ENCODE peak calls at places on chromosomes 4 and X, in four cellular contexts. L is right atrium auricular region, T is GM20000, X is uterus. B is an unnamed sample.

GRCh38 chrX:97531824-97532223 is 648.1 kb downstream of the RPA4 start:
- DNase-seq in L (no peak), T (no peak), X (no peak), B (no peak)

GRCh38 chr4:147787204-147787603 is 55.3 kb downstream of the ARHGAP10 start:
- DNase-seq in T (no peak), X (peak; percentile 70), L (no peak), B (no peak)

GRCh38 chr4:134057356-134057755 is 144.2 kb downstream of the PABPC4L start:
- DNase-seq in T (no peak), X (no peak), L (no peak), B (no peak)

GRCh38 chrX:53526999-53527398 is 92.8 kb upstream of the HSD17B10 start:
- DNase-seq in T (no peak), L (no peak), X (no peak), B (no peak)

GRCh38 chr4:152983221-152983620 is 47.1 kb downstream of the FHDC1 start:
- DNase-seq in T (no peak), X (no peak), L (no peak), B (no peak)

GRCh38 chrX:131818297-131818936 is 204.7 kb upstream of the STK26 start:
- DNase-seq in L (no peak), X (no peak), T (no peak), B (no peak)

GRCh38 chrX:76434103-76434741 is 6.7 kb downstream of the MAGEE1 start:
- DNase-seq in X (no peak), T (no peak), L (no peak), B (no peak)

GRCh38 chrX:129347291-129347690 is 176.0 kb downstream of the SMARCA1 start:
- DNase-seq in L (no peak), X (no peak), T (no peak), B (no peak)

GRCh38 chrX:22192419-22193086 is 80.2 kb upstream of the CBLL2 start:
- DNase-seq in T (peak; percentile 30), L (peak; percentile 69), X (peak; percentile 52), B (peak; percentile 38)

GRCh38 chr4:82031386-82031785 is 342.4 kb downstream of the HNRNPD start:
- DNase-seq in T (no peak), L (no peak), X (no peak), B (no peak)

GRCh38 chr4:119300072-119300387 is 21.9 kb downstream of the FABP2 start:
- DNase-seq in X (peak; percentile 37), L (peak; percentile 71), T (no peak), B (no peak)

GRCh38 chrX:153669174-153669890 is 4.3 kb downstream of the PNCK start:
- DNase-seq in T (peak; percentile 76), L (no peak), X (no peak), B (peak; percentile 74)

GRCh38 chrX:149982310-149982709 is 44.0 kb upstream of the EOLA2 start:
- DNase-seq in T (no peak), X (no peak), L (no peak), B (no peak)

GRCh38 chrX:82666355-82666754 is 841.7 kb upstream of the POU3F4 start:
- DNase-seq in T (no peak), L (no peak), X (no peak), B (no peak)

GRCh38 chr4:32735856-32736590 is 2015.9 kb downstream of the PCDH7 start:
- DNase-seq in L (no peak), T (no peak), X (no peak), B (no peak)

GRCh38 chr4:77022581-77023133 is 53.1 kb downstream of the CCNI start:
- DNase-seq in L (no peak), X (no peak), T (no peak), B (no peak)

GRCh38 chr4:111945014-111945413 is 200.2 kb upstream of the FAM241A start:
- DNase-seq in T (no peak), L (no peak), X (no peak), B (no peak)

GRCh38 chr4:1249731-1250526 is 999 bp upstream of the CTBP1 start:
- DNase-seq in T (peak; percentile 78), L (peak; percentile 64), X (peak; percentile 68), B (peak; percentile 87)

GRCh38 chrX:29661290-29661689 is 554.1 kb upstream of the MAGEB2 start:
- DNase-seq in X (no peak), L (no peak), T (no peak), B (no peak)

GRCh38 chr4:74757136-74757535 is 37.2 kb downstream of the BTC start:
- DNase-seq in L (no peak), T (no peak), X (no peak), B (no peak)

GRCh38 chr4:89044147-89044900 is 12.7 kb downstream of the FAM13A start:
- DNase-seq in X (no peak), T (no peak), L (no peak), B (no peak)

GRCh38 chr4:2829321-2829932 is 14.2 kb upstream of the ADD1 start:
- DNase-seq in T (no peak), L (no peak), X (no peak), B (no peak)

DNA sequence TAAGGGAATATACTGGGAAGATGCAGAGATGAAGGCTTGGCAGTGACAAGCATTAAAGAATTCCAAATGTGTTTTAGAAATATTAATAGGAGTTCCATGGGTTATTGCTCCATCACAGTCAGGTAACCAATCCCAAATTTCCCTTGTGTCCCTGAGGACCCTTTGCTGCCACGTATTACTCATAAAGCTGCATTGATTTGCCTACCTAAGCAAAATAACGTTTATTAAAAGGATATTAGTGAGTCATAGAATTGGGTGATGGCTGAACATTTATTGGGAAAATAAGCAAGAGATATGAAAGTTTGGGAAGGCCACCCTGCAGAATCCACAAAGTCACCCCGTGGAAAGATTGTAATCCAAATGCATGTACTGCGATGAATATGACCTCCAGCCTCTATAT is 782.1 kb downstream of the RAPGEF2 start:
- DNase-seq in T (no peak), L (no peak), X (no peak), B (no peak)
- TF ChIP-seq CTCF in T (no peak), L (no peak), X (no peak), B (no peak)

GRCh38 chr4:78379991-78380739 is 171.4 kb upstream of the ANXA3 start:
- DNase-seq in T (no peak), L (no peak), X (no peak), B (no peak)

GRCh38 chr4:78377555-78377954 is 174.0 kb upstream of the ANXA3 start:
- DNase-seq in L (no peak), T (no peak), X (no peak), B (no peak)

DNA sequence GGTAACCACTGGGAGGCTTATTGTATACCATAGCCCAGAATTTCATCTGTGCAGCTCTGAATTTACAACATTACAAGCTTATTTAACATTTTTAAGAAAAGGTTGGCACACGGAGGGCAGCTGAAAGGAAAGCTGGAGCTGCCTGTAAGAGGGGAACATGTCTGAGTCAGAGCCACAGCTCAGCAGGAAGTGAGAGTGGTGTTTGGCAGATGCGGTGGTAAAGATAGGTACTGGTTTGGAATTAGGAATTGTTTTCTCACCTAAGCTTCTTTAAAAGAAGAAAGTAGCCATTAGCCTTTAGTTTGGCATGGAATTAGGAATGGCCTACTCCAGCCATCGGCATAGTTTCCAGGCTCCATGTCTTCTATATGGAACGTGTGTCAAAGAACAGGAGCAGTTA is 172.5 kb upstream of the ANXA3 start:
- DNase-seq in L (no peak), T (no peak), X (no peak), B (no peak)
- TF ChIP-seq CTCF in L (no peak), T (no peak), X (no peak), B (no peak)

DNA sequence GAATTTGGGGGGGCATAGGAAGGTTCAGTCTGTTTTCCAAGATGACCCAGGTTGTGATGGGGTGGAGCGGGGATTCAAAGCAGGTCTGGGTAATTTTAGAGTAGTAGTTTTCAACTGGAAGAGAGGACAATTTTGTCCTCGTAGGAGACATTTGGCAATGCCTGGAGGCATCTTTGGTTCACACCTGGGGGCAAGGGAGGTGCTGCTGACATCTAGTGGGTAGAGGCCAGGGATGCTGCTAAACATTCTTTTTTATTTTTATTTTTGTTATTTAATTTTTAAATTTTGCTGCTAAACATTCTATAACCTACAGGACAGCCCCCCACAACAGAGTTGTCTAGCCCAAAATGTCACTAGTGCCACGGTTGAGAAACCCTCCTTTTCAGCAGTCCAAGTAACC is 1.9 kb downstream of the RAB9A start:
- DNase-seq in X (no peak), T (no peak), L (no peak), B (no peak)
- TF ChIP-seq CTCF in X (no peak), T (no peak), L (no peak), B (no peak)

DNA sequence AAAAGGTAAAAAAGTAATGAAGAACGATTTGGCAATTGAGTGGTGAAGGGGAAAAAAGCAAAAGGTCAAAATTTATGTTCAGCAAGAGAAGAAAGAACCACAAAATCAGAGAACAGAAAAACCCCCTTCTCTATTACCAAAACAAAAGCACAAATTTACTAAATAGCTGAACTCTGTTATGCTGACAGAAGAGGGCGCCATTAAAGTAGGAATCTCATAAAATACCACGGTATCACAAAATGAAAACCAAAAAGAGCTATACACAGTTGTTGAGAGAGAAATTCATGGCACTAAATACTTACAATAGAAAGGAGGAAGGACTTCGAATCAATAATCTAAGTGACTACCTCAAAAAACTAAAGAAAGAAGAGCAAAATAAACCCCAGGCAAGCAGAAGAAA is 69.6 kb upstream of the CXorf66 start:
- DNase-seq in X (no peak), L (no peak), T (no peak), B (peak; percentile 10)
- TF ChIP-seq CTCF in X (no peak), L (no peak), T (no peak), B (peak; percentile 5)

DNA sequence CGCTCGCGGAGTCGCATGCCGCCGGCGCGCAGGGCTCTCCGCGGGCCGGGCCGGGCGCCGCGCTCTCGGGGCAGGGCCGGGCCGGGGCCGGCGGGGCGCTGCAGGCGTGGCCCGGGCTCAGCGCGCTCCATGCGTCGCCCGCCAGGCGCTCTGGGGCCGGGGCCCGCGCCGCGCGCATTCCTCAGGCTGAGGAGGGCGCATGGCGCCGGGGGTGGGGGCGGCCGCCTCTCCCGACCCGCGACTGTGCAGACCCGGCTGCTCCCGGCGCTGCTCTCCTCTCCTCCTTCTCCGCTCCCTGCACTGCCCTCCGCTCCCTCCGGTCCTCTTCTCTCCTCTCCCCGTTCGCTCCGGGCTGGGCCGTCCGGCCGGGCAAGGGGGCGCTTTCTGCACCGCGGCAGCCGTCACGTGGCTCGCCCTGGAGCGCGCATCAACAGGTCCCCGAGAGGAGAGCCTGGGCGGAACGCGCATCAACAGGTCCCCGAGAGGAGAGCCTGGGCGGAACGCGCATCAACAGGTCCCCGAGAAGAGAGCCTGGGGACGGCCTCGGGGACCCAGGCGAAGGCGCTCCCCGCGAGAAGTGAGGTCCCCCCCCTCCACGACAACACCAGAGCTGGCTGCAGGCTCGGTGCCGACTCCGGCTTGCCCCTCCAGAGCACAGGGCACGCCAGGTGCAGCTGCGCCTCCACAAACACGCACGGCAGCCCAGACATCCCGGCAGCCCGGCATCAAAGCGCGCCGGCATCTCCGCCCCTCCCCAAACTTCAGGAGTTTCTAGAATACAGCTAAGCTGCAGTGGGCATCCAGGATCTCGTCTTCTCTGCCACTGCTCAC is 12.9 kb downstream of the PPP2R3B start:
- DNase-seq in X (no peak), L (no peak), T (peak; percentile 51), B (no peak)
- TF ChIP-seq CTCF in X (no peak), L (no peak), T (no peak), B (no peak)